ENCODE peak calls at places on chromosomes 1 and 21, in nine cellular contexts. One of them, this sample, is unnamed.

GRCh38 chr1:177278626-177279390 is 108.0 kb downstream of the BRINP2 start:
- DNase-seq in esophagus muscularis mucosa: peak; percentile 57
- DNase-seq in GM12892: no peak
- DNase-seq in K562: no peak
- DNase-seq in stomach: no peak
- DNase-seq in GM12891: no peak
- DNase-seq in transverse colon: no peak
- DNase-seq in breast epithelium: no peak
- DNase-seq in endothelial cell of umbilical vein: no peak
- DNase-seq in this sample: no peak

GRCh38 chr1:2415801-2416208 is 3.4 kb upstream of the PEX10 start:
- DNase-seq in stomach: peak; percentile 54
- DNase-seq in K562: no peak
- DNase-seq in transverse colon: peak; percentile 74
- DNase-seq in endothelial cell of umbilical vein: no peak
- DNase-seq in esophagus muscularis mucosa: no peak
- DNase-seq in breast epithelium: no peak
- DNase-seq in GM12892: no peak
- DNase-seq in GM12891: peak; percentile 60
- DNase-seq in this sample: peak; percentile 22

GRCh38 chr21:44548381-44548780 is 2.9 kb downstream of the KRTAP10-2 start:
- DNase-seq in breast epithelium: no peak
- DNase-seq in K562: no peak
- DNase-seq in esophagus muscularis mucosa: peak; percentile 80
- DNase-seq in stomach: peak; percentile 21
- DNase-seq in endothelial cell of umbilical vein: no peak
- DNase-seq in GM12892: no peak
- DNase-seq in GM12891: no peak
- DNase-seq in transverse colon: no peak
- DNase-seq in this sample: no peak

GRCh38 chr21:42188663-42189062 is 30.3 kb upstream of the ABCG1 start:
- DNase-seq in transverse colon: no peak
- DNase-seq in K562: no peak
- DNase-seq in esophagus muscularis mucosa: peak; percentile 17
- DNase-seq in endothelial cell of umbilical vein: no peak
- DNase-seq in GM12892: no peak
- DNase-seq in stomach: no peak
- DNase-seq in breast epithelium: no peak
- DNase-seq in GM12891: no peak
- DNase-seq in this sample: no peak

GRCh38 chr21:14074177-14074576 is 136.6 kb downstream of the LIPI start:
- DNase-seq in stomach: no peak
- DNase-seq in transverse colon: no peak
- DNase-seq in esophagus muscularis mucosa: no peak
- DNase-seq in K562: no peak
- DNase-seq in endothelial cell of umbilical vein: no peak
- DNase-seq in breast epithelium: no peak
- DNase-seq in GM12891: no peak
- DNase-seq in GM12892: no peak
- DNase-seq in this sample: no peak

GRCh38 chr1:18256318-18257235 is 149.0 kb downstream of the IGSF21 start:
- DNase-seq in endothelial cell of umbilical vein: no peak
- DNase-seq in GM12891: peak; percentile 24
- DNase-seq in esophagus muscularis mucosa: no peak
- DNase-seq in stomach: peak; percentile 47
- DNase-seq in K562: peak; percentile 69
- DNase-seq in breast epithelium: peak; percentile 66
- DNase-seq in GM12892: peak; percentile 32
- DNase-seq in transverse colon: peak; percentile 38
- DNase-seq in this sample: peak; percentile 16

GRCh38 chr1:57485643-57486042 is 61.8 kb upstream of the DAB1 start:
- DNase-seq in transverse colon: no peak
- DNase-seq in breast epithelium: no peak
- DNase-seq in K562: no peak
- DNase-seq in GM12892: no peak
- DNase-seq in GM12891: no peak
- DNase-seq in endothelial cell of umbilical vein: peak; percentile 19
- DNase-seq in esophagus muscularis mucosa: no peak
- DNase-seq in stomach: no peak
- DNase-seq in this sample: no peak

GRCh38 chr1:28950449-28950848 is 36.1 kb downstream of the EPB41 start:
- DNase-seq in transverse colon: no peak
- DNase-seq in stomach: no peak
- DNase-seq in esophagus muscularis mucosa: no peak
- DNase-seq in K562: no peak
- DNase-seq in breast epithelium: no peak
- DNase-seq in endothelial cell of umbilical vein: no peak
- DNase-seq in GM12891: no peak
- DNase-seq in GM12892: no peak
- DNase-seq in this sample: no peak

GRCh38 chr1:84709175-84709574 is 18.9 kb upstream of the SSX2IP start:
- DNase-seq in esophagus muscularis mucosa: no peak
- DNase-seq in GM12892: no peak
- DNase-seq in stomach: no peak
- DNase-seq in breast epithelium: no peak
- DNase-seq in transverse colon: no peak
- DNase-seq in K562: no peak
- DNase-seq in GM12891: no peak
- DNase-seq in endothelial cell of umbilical vein: no peak
- DNase-seq in this sample: no peak

GRCh38 chr21:30707409-30707808 is 11.2 kb downstream of the KRTAP21-3 start:
- DNase-seq in endothelial cell of umbilical vein: no peak
- DNase-seq in transverse colon: no peak
- DNase-seq in breast epithelium: no peak
- DNase-seq in K562: no peak
- DNase-seq in esophagus muscularis mucosa: no peak
- DNase-seq in GM12892: no peak
- DNase-seq in stomach: no peak
- DNase-seq in GM12891: no peak
- DNase-seq in this sample: no peak

GRCh38 chr1:108646265-108646660 is 14.6 kb downstream of the HENMT1 start:
- DNase-seq in endothelial cell of umbilical vein: no peak
- DNase-seq in transverse colon: no peak
- DNase-seq in GM12892: no peak
- DNase-seq in K562: no peak
- DNase-seq in breast epithelium: no peak
- DNase-seq in esophagus muscularis mucosa: no peak
- DNase-seq in GM12891: no peak
- DNase-seq in stomach: no peak
- DNase-seq in this sample: no peak

GRCh38 chr21:43339668-43340067 is 87.3 kb downstream of the SIK1 start:
- DNase-seq in K562: no peak
- DNase-seq in esophagus muscularis mucosa: no peak
- DNase-seq in breast epithelium: no peak
- DNase-seq in GM12892: no peak
- DNase-seq in stomach: no peak
- DNase-seq in GM12891: no peak
- DNase-seq in transverse colon: no peak
- DNase-seq in endothelial cell of umbilical vein: peak; percentile 21
- DNase-seq in this sample: no peak

GRCh38 chr21:39385299-39386145 is 36.6 kb upstream of the HMGN1 start:
- DNase-seq in GM12892: peak; percentile 59
- DNase-seq in K562: no peak
- DNase-seq in stomach: peak; percentile 92
- DNase-seq in endothelial cell of umbilical vein: peak; percentile 77
- DNase-seq in transverse colon: peak; percentile 90
- DNase-seq in GM12891: no peak
- DNase-seq in esophagus muscularis mucosa: no peak
- DNase-seq in breast epithelium: peak; percentile 70
- DNase-seq in this sample: peak; percentile 51

GRCh38 chr21:44656868-44657267 is 864 bp upstream of the KRTAP12-3 start:
- DNase-seq in endothelial cell of umbilical vein: no peak
- DNase-seq in GM12892: no peak
- DNase-seq in transverse colon: no peak
- DNase-seq in stomach: no peak
- DNase-seq in breast epithelium: no peak
- DNase-seq in K562: no peak
- DNase-seq in esophagus muscularis mucosa: no peak
- DNase-seq in GM12891: no peak
- DNase-seq in this sample: no peak

GRCh38 chr21:24290151-24290833 is 1317.0 kb downstream of the MRPL39 start:
- DNase-seq in breast epithelium: no peak
- DNase-seq in transverse colon: no peak
- DNase-seq in GM12892: no peak
- DNase-seq in esophagus muscularis mucosa: no peak
- DNase-seq in GM12891: no peak
- DNase-seq in stomach: no peak
- DNase-seq in K562: no peak
- DNase-seq in endothelial cell of umbilical vein: no peak
- DNase-seq in this sample: no peak

GRCh38 chr1:3117879-3118278 is 48.9 kb downstream of the PRDM16 start:
- DNase-seq in stomach: no peak
- DNase-seq in GM12891: no peak
- DNase-seq in transverse colon: no peak
- DNase-seq in endothelial cell of umbilical vein: no peak
- DNase-seq in esophagus muscularis mucosa: no peak
- DNase-seq in breast epithelium: no peak
- DNase-seq in GM12892: no peak
- DNase-seq in K562: no peak
- DNase-seq in this sample: no peak

GRCh38 chr1:1841575-1841991 is 49.3 kb downstream of the GNB1 start:
- DNase-seq in GM12891: no peak
- DNase-seq in transverse colon: no peak
- DNase-seq in GM12892: no peak
- DNase-seq in breast epithelium: no peak
- DNase-seq in endothelial cell of umbilical vein: no peak
- DNase-seq in stomach: no peak
- DNase-seq in esophagus muscularis mucosa: no peak
- DNase-seq in K562: no peak
- DNase-seq in this sample: no peak

GRCh38 chr1:8097077-8097799 is 71.1 kb upstream of the ERRFI1 start:
- DNase-seq in stomach: no peak
- DNase-seq in GM12891: no peak
- DNase-seq in endothelial cell of umbilical vein: peak; percentile 94
- DNase-seq in breast epithelium: no peak
- DNase-seq in GM12892: no peak
- DNase-seq in esophagus muscularis mucosa: no peak
- DNase-seq in K562: no peak
- DNase-seq in transverse colon: peak; percentile 13
- DNase-seq in this sample: no peak

GRCh38 chr1:54499097-54500029 is 48.7 kb upstream of the ACOT11 start:
- DNase-seq in transverse colon: peak; percentile 43
- DNase-seq in breast epithelium: no peak
- DNase-seq in GM12892: no peak
- DNase-seq in GM12891: no peak
- DNase-seq in K562: peak; percentile 59
- DNase-seq in endothelial cell of umbilical vein: peak; percentile 43
- DNase-seq in esophagus muscularis mucosa: no peak
- DNase-seq in stomach: no peak
- DNase-seq in this sample: peak; percentile 30

GRCh38 chr1:229753764-229754553 is 127.9 kb downstream of the URB2 start:
- DNase-seq in GM12891: no peak
- DNase-seq in endothelial cell of umbilical vein: no peak
- DNase-seq in breast epithelium: no peak
- DNase-seq in transverse colon: peak; percentile 76
- DNase-seq in esophagus muscularis mucosa: no peak
- DNase-seq in K562: peak; percentile 95
- DNase-seq in stomach: peak; percentile 45
- DNase-seq in GM12892: no peak
- DNase-seq in this sample: no peak
- TF ChIP-seq POLR2A in GM12891: no peak
- TF ChIP-seq POLR2A in endothelial cell of umbilical vein: no peak
- TF ChIP-seq POLR2A in breast epithelium: no peak
- TF ChIP-seq POLR2A in transverse colon: no peak
- TF ChIP-seq POLR2A in esophagus muscularis mucosa: no peak
- TF ChIP-seq POLR2A in K562: no peak
- TF ChIP-seq POLR2A in stomach: no peak
- TF ChIP-seq POLR2A in GM12892: no peak
- TF ChIP-seq POLR2A in this sample: no peak

DNA sequence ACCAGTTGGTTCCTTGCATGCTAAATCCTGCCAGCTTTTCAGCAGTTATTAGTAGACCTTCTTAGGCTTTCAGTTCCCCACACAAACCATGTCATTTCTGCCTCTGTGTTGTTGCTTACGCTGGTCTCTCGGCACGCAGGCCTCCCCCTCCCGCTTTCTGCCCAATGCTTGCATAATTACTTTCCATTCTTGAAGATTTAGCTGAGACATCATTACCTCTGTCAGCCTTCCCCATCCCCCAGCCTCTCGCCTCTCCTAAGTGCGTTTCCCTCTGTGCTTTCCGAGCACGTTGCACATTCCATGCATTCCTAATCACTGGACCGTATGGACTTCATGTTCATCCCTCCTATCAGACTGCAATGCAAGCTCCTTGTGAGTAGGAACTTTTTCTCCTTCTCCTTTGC is 26.8 kb downstream of the TSHB start:
- DNase-seq in GM12892: no peak
- DNase-seq in endothelial cell of umbilical vein: no peak
- DNase-seq in esophagus muscularis mucosa: no peak
- DNase-seq in K562: no peak
- DNase-seq in GM12891: no peak
- DNase-seq in stomach: no peak
- DNase-seq in transverse colon: peak; percentile 34
- DNase-seq in breast epithelium: no peak
- DNase-seq in this sample: no peak
- TF ChIP-seq POLR2AphosphoS5 in GM12892: no peak
- TF ChIP-seq POLR2AphosphoS5 in endothelial cell of umbilical vein: no peak
- TF ChIP-seq POLR2AphosphoS5 in esophagus muscularis mucosa: no peak
- TF ChIP-seq POLR2AphosphoS5 in K562: no peak
- TF ChIP-seq POLR2AphosphoS5 in GM12891: no peak
- TF ChIP-seq POLR2AphosphoS5 in stomach: peak; percentile 37
- TF ChIP-seq POLR2AphosphoS5 in transverse colon: no peak
- TF ChIP-seq POLR2AphosphoS5 in breast epithelium: no peak
- TF ChIP-seq POLR2AphosphoS5 in this sample: no peak

DNA sequence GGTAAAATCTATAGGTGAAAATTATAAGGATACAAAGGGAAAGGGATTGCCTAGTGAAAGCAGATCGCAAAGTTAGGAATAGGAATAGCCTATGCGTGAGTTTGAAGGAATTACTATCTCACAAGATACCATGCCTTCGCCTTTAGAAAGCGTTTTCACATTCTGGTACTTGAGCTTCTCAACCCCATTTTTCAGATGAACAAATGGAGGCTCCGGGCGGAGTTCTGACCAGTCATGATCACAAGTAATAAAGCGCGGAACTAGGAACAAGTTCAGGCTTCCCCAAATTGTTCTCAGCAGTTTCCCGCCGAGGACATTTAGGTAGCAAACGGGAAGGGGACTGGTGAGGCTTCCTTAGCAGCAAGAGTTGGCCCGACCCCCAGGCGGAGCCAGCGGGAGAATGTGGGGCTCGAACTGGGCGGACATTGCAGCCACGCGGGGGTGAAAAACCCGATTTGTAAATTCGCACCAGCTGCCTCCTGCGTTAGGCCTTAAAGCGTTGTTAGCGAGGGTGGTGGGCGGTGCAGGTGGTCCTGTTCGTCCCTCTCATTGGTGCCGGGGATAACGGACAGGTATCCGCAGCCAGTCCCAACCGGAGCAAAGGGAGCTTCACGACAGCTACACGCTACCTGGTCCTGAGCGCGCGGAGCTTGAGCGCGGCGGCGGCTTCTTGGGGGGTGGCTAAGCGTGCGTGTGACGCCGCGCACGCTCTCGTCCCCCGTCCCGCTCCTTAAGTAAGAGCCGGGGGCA is 15.4 kb downstream of the SEMA6C start:
- DNase-seq in transverse colon: peak; percentile 84
- DNase-seq in GM12892: peak; percentile 64
- DNase-seq in stomach: peak; percentile 71
- DNase-seq in endothelial cell of umbilical vein: peak; percentile 81
- DNase-seq in breast epithelium: peak; percentile 85
- DNase-seq in GM12891: peak; percentile 65
- DNase-seq in K562: peak; percentile 5
- DNase-seq in esophagus muscularis mucosa: no peak
- DNase-seq in this sample: peak; percentile 90
- TF ChIP-seq POLR2A in transverse colon: no peak
- TF ChIP-seq POLR2A in GM12892: no peak
- TF ChIP-seq POLR2A in stomach: no peak
- TF ChIP-seq POLR2A in endothelial cell of umbilical vein: peak; percentile 35
- TF ChIP-seq POLR2A in breast epithelium: peak; percentile 25
- TF ChIP-seq POLR2A in GM12891: no peak
- TF ChIP-seq POLR2A in K562: no peak
- TF ChIP-seq POLR2A in esophagus muscularis mucosa: no peak
- TF ChIP-seq POLR2A in this sample: peak; percentile 33

GRCh38 chr1:21539933-21540332 is 30.7 kb downstream of the ALPL start:
- DNase-seq in GM12892: no peak
- DNase-seq in K562: peak; percentile 43
- DNase-seq in stomach: peak; percentile 36
- DNase-seq in esophagus muscularis mucosa: no peak
- DNase-seq in GM12891: no peak
- DNase-seq in endothelial cell of umbilical vein: no peak
- DNase-seq in breast epithelium: peak; percentile 97
- DNase-seq in transverse colon: peak; percentile 22
- DNase-seq in this sample: peak; percentile 71
- TF ChIP-seq POLR2AphosphoS5 in GM12892: no peak
- TF ChIP-seq POLR2AphosphoS5 in K562: no peak
- TF ChIP-seq POLR2AphosphoS5 in stomach: no peak
- TF ChIP-seq POLR2AphosphoS5 in esophagus muscularis mucosa: no peak
- TF ChIP-seq POLR2AphosphoS5 in GM12891: no peak
- TF ChIP-seq POLR2AphosphoS5 in endothelial cell of umbilical vein: no peak
- TF ChIP-seq POLR2AphosphoS5 in breast epithelium: peak; percentile 60
- TF ChIP-seq POLR2AphosphoS5 in transverse colon: no peak
- TF ChIP-seq POLR2AphosphoS5 in this sample: peak; percentile 58

This sample was measured in prostate gland.